ENCODE peak calls at places on chromosomes 11 and 22, in four cellular contexts. One of them, this sample, is unnamed. For H3K79me2, the result is how much of the 10 kb centered on the place peaks cover.

GRCh38 chr11:128789497-128790080 is 77.5 kb downstream of the KCNJ1 start:
- DNase-seq in OCI-LY7: no peak
- DNase-seq in fibroblast of lung: no peak
- DNase-seq in PC-3: no peak
- DNase-seq in this sample: no peak

GRCh38 chr11:16041207-16041606 is 315.1 kb downstream of the SOX6 start:
- DNase-seq in OCI-LY7: no peak
- DNase-seq in fibroblast of lung: no peak
- DNase-seq in PC-3: no peak
- DNase-seq in this sample: no peak

GRCh38 chr11:1075341-1075911 is 752 bp downstream of the MUC2 start:
- DNase-seq in OCI-LY7: no peak
- DNase-seq in fibroblast of lung: no peak
- DNase-seq in PC-3: no peak
- DNase-seq in this sample: no peak

GRCh38 chr11:17683378-17684161 is 35.8 kb upstream of the MYOD1 start:
- DNase-seq in OCI-LY7: no peak
- DNase-seq in fibroblast of lung: peak
- DNase-seq in PC-3: peak
- DNase-seq in this sample: no peak

GRCh38 chr22:31915499-31916065 is 28.8 kb upstream of the YWHAH start:
- DNase-seq in OCI-LY7: no peak
- DNase-seq in fibroblast of lung: no peak
- DNase-seq in PC-3: no peak
- DNase-seq in this sample: no peak

GRCh38 chr11:75631086-75631694 is 37.6 kb downstream of the MAP6 start:
- DNase-seq in OCI-LY7: no peak
- DNase-seq in fibroblast of lung: no peak
- DNase-seq in PC-3: no peak
- DNase-seq in this sample: no peak

GRCh38 chr11:23932485-23932898 is 564.4 kb upstream of the LUZP2 start:
- DNase-seq in OCI-LY7: no peak
- DNase-seq in fibroblast of lung: peak
- DNase-seq in PC-3: peak
- DNase-seq in this sample: no peak

GRCh38 chr11:75028321-75029097 is 39.8 kb downstream of the NEU3 start:
- DNase-seq in OCI-LY7: no peak
- DNase-seq in fibroblast of lung: no peak
- DNase-seq in PC-3: no peak
- DNase-seq in this sample: no peak

GRCh38 chr11:57453543-57454177 is 6.7 kb upstream of the RTN4RL2 start:
- DNase-seq in OCI-LY7: no peak
- DNase-seq in fibroblast of lung: no peak
- DNase-seq in PC-3: no peak
- DNase-seq in this sample: no peak

DNA sequence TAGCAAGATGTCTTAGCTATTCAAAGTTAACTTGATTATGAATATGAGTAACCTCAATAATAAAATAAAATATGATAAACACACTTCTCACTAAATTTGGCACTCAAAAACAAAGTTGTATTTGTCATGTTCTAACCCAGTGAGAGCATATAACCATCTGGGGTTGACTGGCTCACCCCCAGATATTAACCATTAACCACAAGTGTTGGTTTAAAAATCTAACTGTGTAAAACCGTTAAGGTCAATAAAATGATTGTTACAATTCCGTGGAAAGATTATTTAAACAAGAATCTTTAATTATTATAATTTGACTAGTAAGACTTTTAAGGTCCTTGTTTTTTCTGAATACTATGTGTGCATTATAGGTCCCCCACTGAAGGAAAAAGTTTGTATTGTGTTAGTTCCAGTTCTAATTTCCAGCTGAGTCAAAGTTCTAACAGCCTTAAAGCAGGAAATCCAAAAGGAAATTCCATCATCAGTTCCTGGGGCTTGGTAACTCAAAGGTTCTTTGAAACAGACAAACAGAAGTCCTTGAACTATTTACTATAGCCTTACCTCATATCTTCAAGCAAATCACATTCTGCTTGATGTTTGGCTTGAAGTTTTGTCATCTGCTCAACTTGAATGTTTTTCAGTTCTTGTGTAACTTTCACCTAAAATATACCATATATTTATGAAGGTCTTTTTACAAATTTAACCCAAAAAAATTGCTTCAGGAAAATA is 2.5 kb downstream of the FCHSD2 start:
- DNase-seq in OCI-LY7: no peak
- DNase-seq in fibroblast of lung: peak
- DNase-seq in PC-3: peak
- DNase-seq in this sample: no peak
- H3K27ac ChIP-seq in OCI-LY7: peak
- H3K27ac ChIP-seq in fibroblast of lung: peak
- H3K27ac ChIP-seq in PC-3: no peak
- H3K27ac ChIP-seq in this sample: no peak

GRCh38 chr11:111363985-111364384 is 15.1 kb downstream of the POU2AF1 start:
- DNase-seq in OCI-LY7: peak
- DNase-seq in fibroblast of lung: no peak
- DNase-seq in PC-3: no peak
- DNase-seq in this sample: no peak
- H3K79me2 ChIP-seq in OCI-LY7: half or more
- H3K79me2 ChIP-seq in fibroblast of lung: under half
- H3K79me2 ChIP-seq in PC-3: under half
- H3K79me2 ChIP-seq in this sample: under half

GRCh38 chr22:30017375-30017774 is 62.9 kb upstream of the HORMAD2 start:
- DNase-seq in OCI-LY7: no peak
- DNase-seq in fibroblast of lung: peak
- DNase-seq in PC-3: peak
- DNase-seq in this sample: no peak
- H3K27ac ChIP-seq in OCI-LY7: no peak
- H3K27ac ChIP-seq in fibroblast of lung: no peak
- H3K27ac ChIP-seq in PC-3: no peak
- H3K27ac ChIP-seq in this sample: no peak

DNA sequence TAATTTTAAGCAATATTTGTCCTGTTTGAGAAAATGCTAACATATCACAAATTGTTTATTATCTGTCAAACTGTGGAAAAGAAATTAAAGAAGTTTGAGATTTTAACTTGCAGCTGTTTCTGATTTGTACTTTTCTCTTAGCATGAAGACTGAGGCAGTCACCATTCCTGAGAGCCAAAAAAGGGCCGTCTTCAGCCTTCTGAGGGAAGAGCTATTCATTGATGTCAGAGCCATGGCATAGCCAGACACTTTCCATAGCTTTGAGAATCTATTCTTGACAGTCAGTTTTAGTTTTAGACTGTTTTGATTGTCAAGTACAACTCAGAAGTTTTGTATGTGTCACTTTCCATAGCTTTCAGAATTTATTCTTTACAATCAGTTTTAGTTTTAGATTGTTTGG is 32.1 kb downstream of the YAP1 start:
- DNase-seq in OCI-LY7: no peak
- DNase-seq in fibroblast of lung: peak
- DNase-seq in PC-3: no peak
- DNase-seq in this sample: no peak
- H3K79me2 ChIP-seq in OCI-LY7: under half
- H3K79me2 ChIP-seq in fibroblast of lung: half or more
- H3K79me2 ChIP-seq in PC-3: half or more
- H3K79me2 ChIP-seq in this sample: under half

GRCh38 chr11:2886191-2886894 is 768 bp upstream of the CDKN1C start:
- DNase-seq in OCI-LY7: peak
- DNase-seq in fibroblast of lung: peak
- DNase-seq in PC-3: no peak
- DNase-seq in this sample: no peak
- H3K27ac ChIP-seq in OCI-LY7: no peak
- H3K27ac ChIP-seq in fibroblast of lung: no peak
- H3K27ac ChIP-seq in PC-3: no peak
- H3K27ac ChIP-seq in this sample: no peak

DNA sequence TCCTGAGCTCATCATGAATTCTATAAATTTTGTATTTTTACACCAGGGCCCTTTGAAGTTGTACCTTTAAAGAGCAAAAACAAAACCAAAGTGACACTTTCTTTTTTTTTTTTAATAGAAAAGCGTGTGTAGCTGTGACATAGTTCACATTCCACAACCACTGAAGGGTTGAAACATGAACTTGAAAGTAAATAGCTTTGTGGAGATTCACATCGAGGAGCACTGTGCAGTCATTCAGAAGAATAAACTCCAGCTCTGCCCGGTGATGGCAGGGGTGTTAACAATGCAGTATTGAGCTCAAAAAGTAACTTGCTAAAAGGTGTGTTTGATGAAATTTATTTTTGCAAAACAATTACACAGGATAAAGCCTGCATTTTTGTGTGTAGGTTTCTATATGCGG is 1166.2 kb downstream of the TBC1D22A start:
- DNase-seq in OCI-LY7: peak
- DNase-seq in fibroblast of lung: no peak
- DNase-seq in PC-3: no peak
- DNase-seq in this sample: no peak
- H3K79me2 ChIP-seq in OCI-LY7: under half
- H3K79me2 ChIP-seq in fibroblast of lung: under half
- H3K79me2 ChIP-seq in PC-3: under half
- H3K79me2 ChIP-seq in this sample: under half

DNA sequence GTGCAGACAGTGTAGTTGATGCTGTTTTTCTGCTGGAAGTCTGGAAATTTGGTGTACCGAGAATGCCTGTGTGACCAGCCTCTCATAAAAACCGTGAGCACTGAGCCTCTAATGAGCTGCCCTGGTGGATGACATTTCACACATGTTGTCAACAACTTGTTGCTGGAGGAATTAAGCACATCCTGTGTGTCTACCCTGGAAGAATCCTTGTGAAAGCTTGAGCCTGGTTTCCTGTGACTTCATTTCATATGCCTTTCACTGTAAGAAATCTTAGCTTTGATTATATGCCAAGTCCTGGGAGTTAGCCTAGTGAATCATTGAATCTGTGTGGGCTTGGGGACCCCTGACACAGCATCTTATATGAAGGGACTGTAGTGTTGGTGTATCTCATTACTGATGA is 131.2 kb downstream of the LDLRAD3 start:
- DNase-seq in OCI-LY7: no peak
- DNase-seq in fibroblast of lung: peak
- DNase-seq in PC-3: peak
- DNase-seq in this sample: no peak
- H3K27ac ChIP-seq in OCI-LY7: no peak
- H3K27ac ChIP-seq in fibroblast of lung: peak
- H3K27ac ChIP-seq in PC-3: no peak
- H3K27ac ChIP-seq in this sample: no peak